ENCODE peak calls at places on chromosome 7, in seven cellular contexts. E, S, N, F, A, Z and W are unnamed samples.
A peak's percentile ranks its signal among the peaks of the same experiment; 100 is the strongest.

GRCh38 chr7:15199482-15199881 is 296.9 kb upstream of the DGKB start:
- DNase-seq in A (no peak), F (no peak), S (peak; percentile 10), Z (peak; percentile 17), N (no peak), E (no peak), W (no peak)

GRCh38 chr7:28408974-28409715 is 3.2 kb upstream of the CREB5 start:
- DNase-seq in F (peak; percentile 94), Z (peak; percentile 97), E (peak; percentile 96), A (peak; percentile 88), S (peak; percentile 99), N (peak; percentile 4), W (peak; percentile 100)

GRCh38 chr7:132300599-132300998 is 275.7 kb downstream of the PLXNA4 start:
- DNase-seq in F (no peak), A (no peak), E (peak; percentile 68), Z (no peak), S (no peak), N (no peak), W (no peak)

GRCh38 chr7:103379270-103379975 is 32.0 kb downstream of the PSMC2 start:
- DNase-seq in Z (no peak), A (no peak), F (no peak), N (no peak), S (no peak), E (no peak), W (no peak)

GRCh38 chr7:68684246-68684850 is 913.9 kb upstream of the AUTS2 start:
- DNase-seq in A (no peak), E (no peak), N (no peak), Z (no peak), F (no peak), S (no peak), W (no peak)

GRCh38 chr7:45215611-45216062 is 58.0 kb downstream of the RAMP3 start:
- DNase-seq in F (no peak), N (no peak), Z (no peak), S (no peak), E (no peak), A (no peak), W (peak; percentile 46)

GRCh38 chr7:86904949-86905834 is 154.3 kb downstream of the ELAPOR2 start:
- DNase-seq in E (no peak), N (peak; percentile 13), A (no peak), Z (peak; percentile 46), S (peak; percentile 32), F (no peak), W (no peak)

GRCh38 chr7:114575098-114575497 is 160.5 kb downstream of the FOXP2 start:
- DNase-seq in A (no peak), N (no peak), E (no peak), F (no peak), Z (no peak), S (no peak), W (no peak)

GRCh38 chr7:55100962-55101327 is 82.1 kb downstream of the EGFR start:
- DNase-seq in F (no peak), Z (no peak), S (no peak), N (no peak), A (no peak), E (peak; percentile 75), W (no peak)

GRCh38 chr7:30371321-30371720 is 86.9 kb downstream of the ZNRF2 start:
- DNase-seq in F (no peak), S (no peak), N (no peak), Z (no peak), E (no peak), A (no peak), W (no peak)

GRCh38 chr7:20778063-20778721 is 8.5 kb downstream of the SP8 start:
- DNase-seq in E (peak; percentile 72), F (no peak), N (no peak), A (no peak), Z (peak; percentile 41), S (no peak), W (no peak)

GRCh38 chr7:156511426-156511825 is 129.1 kb upstream of the RNF32 start:
- DNase-seq in S (no peak), Z (no peak), F (no peak), A (no peak), N (no peak), E (no peak), W (no peak)

GRCh38 chr7:137015015-137015414 is 146.6 kb downstream of the CHRM2 start:
- DNase-seq in S (no peak), A (no peak), N (no peak), E (no peak), F (no peak), Z (no peak), W (no peak)

GRCh38 chr7:78558571-78558970 is 760.0 kb downstream of the PHTF2 start:
- DNase-seq in F (no peak), A (no peak), S (no peak), N (no peak), E (no peak), Z (no peak), W (no peak)

GRCh38 chr7:107799645-107800264 is 3.3 kb downstream of the SLC26A3 start:
- DNase-seq in F (no peak), S (no peak), N (no peak), E (no peak), Z (no peak), A (no peak), W (no peak)

GRCh38 chr7:41085244-41085643 is 617.6 kb downstream of the INHBA start:
- DNase-seq in S (peak; percentile 22), Z (peak; percentile 60), F (no peak), N (no peak), A (no peak), E (no peak), W (no peak)

GRCh38 chr7:137135654-137136350 is 207.7 kb downstream of the PTN start:
- DNase-seq in E (no peak), S (no peak), F (no peak), Z (peak; percentile 44), N (no peak), A (no peak), W (no peak)

GRCh38 chr7:119341822-119342221 is 931.2 kb upstream of the KCND2 start:
- DNase-seq in Z (no peak), E (no peak), S (no peak), F (no peak), N (no peak), A (no peak), W (no peak)

GRCh38 chr7:37987732-37988131 is 67.3 kb downstream of the EPDR1 start:
- DNase-seq in Z (no peak), F (no peak), E (no peak), N (no peak), S (no peak), A (peak; percentile 37), W (no peak)

GRCh38 chr7:65475734-65476319 is 102.2 kb downstream of the ZNF92 start:
- DNase-seq in S (no peak), N (peak; percentile 99), F (no peak), A (no peak), E (no peak), Z (no peak), W (no peak)

GRCh38 chr7:32536585-32536984 is 41.3 kb downstream of the AVL9 start:
- DNase-seq in F (no peak), E (no peak), Z (peak; percentile 75), A (no peak), N (no peak), S (peak; percentile 49), W (no peak)

GRCh38 chr7:6111041-6111440 is 79.9 kb downstream of the ANKRD61 start:
- DNase-seq in Z (no peak), A (no peak), E (no peak), N (no peak), F (no peak), S (no peak), W (peak; percentile 51)

GRCh38 chr7:14902589-14902963 is at the start of gene DGKB:
- DNase-seq in N (no peak), S (peak; percentile 45), A (no peak), Z (peak; percentile 44), E (peak; percentile 33), F (no peak), W (no peak)

GRCh38 chr7:114130860-114131259 is 212.1 kb upstream of the PPP1R3A start:
- DNase-seq in N (no peak), Z (no peak), E (no peak), F (no peak), A (no peak), S (no peak), W (no peak)

GRCh38 chr7:34227525-34227924 is 322.2 kb downstream of the BMPER start:
- DNase-seq in F (no peak), S (no peak), A (no peak), E (no peak), Z (no peak), N (no peak), W (no peak)

GRCh38 chr7:47452715-47453092 is 129.2 kb downstream of the TNS3 start:
- DNase-seq in Z (no peak), A (no peak), N (no peak), F (no peak), E (no peak), S (no peak), W (no peak)
- H3K27ac ChIP-seq in Z (peak overlapping the region; percentile 60), A (peak overlapping the region; percentile 90), N (no peak overlapping the region), F (peak overlapping the region; percentile 26), E (peak overlapping the region; percentile 50), S (peak overlapping the region; percentile 93), W (peak overlapping the region; percentile 83)

GRCh38 chr7:74032191-74032490 is 4.2 kb downstream of the ELN start:
- DNase-seq in F (no peak), N (no peak), S (no peak), A (peak; percentile 49), Z (peak; percentile 26), E (peak; percentile 69), W (no peak)

GRCh38 chr7:74032624-74033371 is 4.8 kb downstream of the ELN start:
- DNase-seq in Z (no peak), F (no peak), A (no peak), E (peak; percentile 63), N (no peak), S (no peak), W (no peak)

GRCh38 chr7:74031403-74032190 is 3.6 kb downstream of the ELN start:
- DNase-seq in A (no peak), S (no peak), E (no peak), N (no peak), F (no peak), Z (no peak), W (no peak)

GRCh38 chr7:74030861-74031260 is 2.9 kb downstream of the ELN start:
- DNase-seq in A (no peak), N (no peak), E (peak; percentile 71), F (no peak), S (no peak), Z (no peak), W (no peak)

GRCh38 chr7:74033372-74034311 is 5.7 kb downstream of the ELN start:
- DNase-seq in S (no peak), Z (peak; percentile 49), N (no peak), E (peak; percentile 96), F (no peak), A (peak; percentile 47), W (peak; percentile 88)
- H3K27ac ChIP-seq in S (no peak overlapping the region), Z (no peak overlapping the region), N (no peak overlapping the region), E (peak overlapping the region; percentile 69), F (peak overlapping the region; percentile 67), A (peak overlapping the region; percentile 48), W (peak overlapping the region; percentile 78)

DNA sequence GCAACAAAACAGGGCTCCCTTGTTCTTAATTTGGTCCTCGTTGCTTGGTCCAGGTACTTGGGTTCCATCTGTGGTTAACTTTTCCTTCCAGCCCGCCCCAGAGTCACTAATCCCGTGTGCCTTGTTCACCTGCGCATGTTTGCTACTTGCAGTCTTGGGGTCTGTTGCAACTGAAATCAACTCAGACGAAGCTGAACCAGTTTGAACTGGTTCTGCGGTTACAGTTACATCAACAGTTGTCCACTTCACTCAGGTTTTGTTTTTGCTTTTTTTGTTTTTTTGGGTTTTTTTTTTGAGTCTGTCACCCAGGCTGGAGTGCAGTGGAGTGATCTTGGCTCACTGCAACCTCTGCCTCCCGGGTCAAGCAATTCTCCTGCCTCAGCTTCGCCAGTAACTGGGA is 34.7 kb downstream of the TRRAP start:
- DNase-seq in N (no peak), A (no peak), S (no peak), Z (no peak), E (no peak), F (no peak), W (no peak)
- H3K27ac ChIP-seq in N (no peak overlapping the region), A (no peak overlapping the region), S (no peak overlapping the region), Z (no peak overlapping the region), E (no peak overlapping the region), F (no peak overlapping the region), W (no peak overlapping the region)

GRCh38 chr7:77328669-77329068 is 87.5 kb downstream of the GSAP start:
- DNase-seq in F (no peak), E (no peak), Z (no peak), A (no peak), S (no peak), N (no peak), W (no peak)
- H3K27ac ChIP-seq in F (no peak overlapping the region), E (no peak overlapping the region), Z (no peak overlapping the region), A (no peak overlapping the region), S (peak overlapping the region; percentile 20), N (no peak overlapping the region), W (peak overlapping the region; percentile 64)